ENCODE peak calls at places on chromosomes 12 and 14, in eight cellular contexts. J, I, W, H, D, M, R and O are unnamed samples.

GRCh38 chr12:65200007-65200665 is 30.8 kb downstream of the LEMD3 start:
- DNase-seq in H (no peak), J (no peak), R (no peak), M (no peak), I (no peak), D (no peak), W (no peak), O (no peak)

GRCh38 chr12:52965337-52965731 is 16.4 kb downstream of the KRT18 start:
- DNase-seq in D (no peak), J (peak; percentile 47), I (no peak), W (no peak), H (no peak), R (peak; percentile 88), M (no peak), O (no peak)

GRCh38 chr12:105092336-105092735 is 8.1 kb upstream of the ALDH1L2 start:
- DNase-seq in R (peak; percentile 62), W (peak; percentile 52), H (no peak), J (no peak), I (no peak), M (no peak), D (no peak), O (no peak)

GRCh38 chr14:50792058-50792477 is 38.9 kb downstream of the NIN start:
- DNase-seq in W (no peak), I (no peak), R (no peak), D (no peak), M (no peak), J (peak; percentile 29), H (no peak), O (peak; percentile 61)

GRCh38 chr14:76525106-76525825 is 149.3 kb downstream of the ESRRB start:
- DNase-seq in W (no peak), I (no peak), J (peak; percentile 58), M (no peak), D (no peak), R (no peak), H (no peak), O (no peak)

GRCh38 chr14:92122761-92123160 is 992 bp downstream of the CPSF2 start:
- DNase-seq in D (no peak), W (no peak), H (no peak), R (no peak), J (no peak), I (no peak), M (peak; percentile 35), O (no peak)

GRCh38 chr14:102319351-102320032 is at the start of gene ZNF839:
- DNase-seq in M (peak; percentile 96), W (peak; percentile 94), J (peak; percentile 94), H (peak; percentile 96), I (no peak), D (peak; percentile 92), R (peak; percentile 95), O (peak; percentile 86)

GRCh38 chr14:22685467-22685866 is 41.3 kb upstream of the OR6J1 start:
- DNase-seq in W (no peak), J (no peak), D (no peak), R (no peak), M (peak; percentile 18), I (no peak), H (no peak), O (no peak)

GRCh38 chr12:110536834-110537604 is 34.9 kb downstream of the RAD9B start:
- DNase-seq in H (no peak), D (no peak), W (no peak), M (no peak), I (no peak), R (no peak), J (no peak), O (no peak)

GRCh38 chr14:80055912-80056801 is 155.1 kb downstream of the DIO2 start:
- DNase-seq in M (peak; percentile 75), H (no peak), J (peak; percentile 23), D (peak; percentile 20), W (peak; percentile 24), R (peak; percentile 26), I (no peak), O (peak; percentile 39)

GRCh38 chr14:59086241-59086899 is 102.1 kb upstream of the DAAM1 start:
- DNase-seq in H (no peak), M (peak; percentile 33), J (peak; percentile 25), I (peak; percentile 60), R (no peak), D (no peak), W (no peak), O (no peak)

GRCh38 chr14:26394114-26394855 is 203.5 kb downstream of the NOVA1 start:
- DNase-seq in W (no peak), I (no peak), J (peak; percentile 23), H (no peak), R (no peak), D (no peak), M (peak; percentile 51), O (no peak)

GRCh38 chr14:26385302-26385701 is 212.5 kb downstream of the NOVA1 start:
- DNase-seq in I (no peak), H (no peak), M (no peak), J (no peak), R (no peak), D (no peak), W (no peak), O (no peak)

GRCh38 chr14:26392498-26392897 is 205.3 kb downstream of the NOVA1 start:
- DNase-seq in J (no peak), D (no peak), W (no peak), I (no peak), M (no peak), R (no peak), H (no peak), O (no peak)

GRCh38 chr14:26395726-26396125 is 202.1 kb downstream of the NOVA1 start:
- DNase-seq in J (no peak), I (no peak), M (no peak), W (no peak), R (no peak), H (no peak), D (no peak), O (no peak)

GRCh38 chr14:26389646-26390508 is 208.0 kb downstream of the NOVA1 start:
- DNase-seq in M (peak; percentile 58), R (no peak), I (no peak), D (no peak), H (no peak), J (no peak), W (no peak), O (no peak)
- H3K4me3 ChIP-seq in M (no peak overlapping the region), R (no peak overlapping the region), I (no peak overlapping the region), D (no peak overlapping the region), H (no peak overlapping the region), J (no peak overlapping the region), W (no peak overlapping the region), O (no peak overlapping the region)

GRCh38 chr12:7642287-7642686 is 23.4 kb downstream of the APOBEC1 start:
- DNase-seq in H (no peak), W (no peak), I (no peak), R (no peak), D (no peak), M (no peak), J (no peak), O (no peak)

GRCh38 chr12:7638764-7639570 is 26.7 kb downstream of the APOBEC1 start:
- DNase-seq in R (peak; percentile 77), D (peak; percentile 77), I (peak; percentile 12), H (peak; percentile 86), J (peak; percentile 77), W (peak; percentile 79), M (peak; percentile 89), O (peak; percentile 89)

GRCh38 chr12:7637641-7638040 is 28.1 kb downstream of the APOBEC1 start:
- DNase-seq in R (no peak), H (no peak), J (no peak), D (no peak), I (no peak), W (no peak), M (no peak), O (no peak)

GRCh38 chr12:7642876-7643309 is 22.8 kb downstream of the APOBEC1 start:
- DNase-seq in R (no peak), H (no peak), M (peak; percentile 50), W (peak; percentile 39), D (no peak), I (no peak), J (no peak), O (peak; percentile 35)

DNA sequence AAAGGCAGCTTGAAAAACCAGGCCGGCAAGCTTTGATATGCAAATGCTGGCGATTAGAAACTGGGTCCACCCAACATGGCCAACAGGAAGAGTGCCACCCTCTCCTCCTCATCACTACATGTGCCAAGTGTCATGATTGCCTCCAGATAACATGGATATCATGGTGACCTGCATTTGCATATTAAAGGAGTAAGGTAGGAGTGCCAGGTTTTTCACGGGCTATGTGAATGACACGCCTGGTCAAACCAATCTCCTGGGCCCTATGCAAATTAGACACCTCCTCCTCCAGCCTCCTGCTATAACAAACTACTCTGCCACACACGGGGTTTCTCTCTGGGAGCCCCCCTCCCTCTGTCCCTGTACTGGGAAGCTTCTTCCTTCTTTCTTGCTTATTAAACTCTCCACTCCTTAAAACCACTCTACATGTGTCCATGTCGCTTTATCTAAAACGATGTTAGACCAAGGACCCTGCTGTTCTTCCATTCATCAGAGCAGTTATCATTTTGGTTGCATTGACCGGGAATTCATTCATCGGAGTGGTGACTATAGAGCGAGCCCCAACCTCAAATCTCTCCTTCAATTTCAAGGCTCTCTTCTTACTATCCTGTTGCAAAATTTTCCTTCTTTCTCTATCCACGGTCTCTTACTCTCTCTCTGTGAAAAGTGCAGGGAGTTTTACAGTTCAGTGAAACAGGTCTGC is 27.5 kb downstream of the APOBEC1 start:
- DNase-seq in I (no peak), M (no peak), H (no peak), J (peak; percentile 14), R (peak; percentile 74), W (no peak), D (no peak), O (no peak)
- H3K4me3 ChIP-seq in I (no peak overlapping the region), M (no peak overlapping the region), H (no peak overlapping the region), J (peak overlapping the region; percentile 32), R (peak overlapping the region; percentile 39), W (no peak overlapping the region), D (no peak overlapping the region), O (no peak overlapping the region)

GRCh38 chr12:96501139-96501741 is 11.9 kb downstream of the CFAP54 start:
- DNase-seq in M (peak; percentile 63), R (no peak), W (peak; percentile 51), I (no peak), H (peak; percentile 67), D (peak; percentile 35), J (peak; percentile 15), O (peak; percentile 19)
- H3K4me3 ChIP-seq in M (no peak overlapping the region), R (no peak overlapping the region), W (no peak overlapping the region), I (no peak overlapping the region), H (no peak overlapping the region), D (no peak overlapping the region), J (no peak overlapping the region), O (no peak overlapping the region)

GRCh38 chr12:57047981-57048380 is 1.9 kb downstream of the MYO1A start:
- DNase-seq in M (peak; percentile 30), H (no peak), W (no peak), I (no peak), D (no peak), R (no peak), J (no peak), O (no peak)

GRCh38 chr12:57048423-57048822 is 1.5 kb downstream of the MYO1A start:
- DNase-seq in M (no peak), D (no peak), W (no peak), H (no peak), I (no peak), J (no peak), R (no peak), O (peak; percentile 66)

GRCh38 chr12:57049047-57049446 is 882 bp downstream of the MYO1A start:
- DNase-seq in I (no peak), M (no peak), J (no peak), W (peak; percentile 86), R (no peak), D (no peak), H (no peak), O (no peak)

GRCh38 chr12:57051011-57051410 is 1.1 kb upstream of the MYO1A start:
- DNase-seq in D (no peak), J (no peak), I (no peak), W (no peak), H (no peak), M (no peak), R (no peak), O (no peak)

GRCh38 chr12:57049890-57050289 is at the start of gene MYO1A:
- DNase-seq in D (no peak), R (no peak), H (no peak), I (no peak), W (peak; percentile 85), M (peak; percentile 43), J (no peak), O (no peak)
- H3K4me3 ChIP-seq in D (no peak within 1 kb of the TSS), R (no peak within 1 kb of the TSS), H (no peak within 1 kb of the TSS), I (no peak within 1 kb of the TSS), W (peak within 1 kb of the TSS; percentile 36), M (no peak within 1 kb of the TSS), J (no peak within 1 kb of the TSS), O (no peak within 1 kb of the TSS)